ENCODE peak calls at places on chromosomes 6 and 20, in eight cellular contexts. L is ovary; Z is fibroblast of lung; M is lower lobe of right lung; C is CD8-positive, alpha-beta T cell; S is tibial artery; Q is pancreas; T is psoas muscle. V is an unnamed sample.

GRCh38 chr6:117483645-117484016 is 1.2 kb downstream of the DCBLD1 start:
- DNase-seq in L (no peak), Z (no peak), M (no peak), C (no peak), S (no peak), Q (peak), T (no peak), V (peak)

GRCh38 chr6:109927052-109927451 is 51.1 kb upstream of the GPR6 start:
- DNase-seq in L (no peak), Z (peak), M (no peak), C (no peak), S (no peak), Q (no peak), T (no peak), V (no peak)

GRCh38 chr6:42104095-42104806 is 38.2 kb downstream of the C6orf132 start:
- DNase-seq in L (peak), Z (peak), M (peak), C (peak), S (no peak), Q (peak), T (peak), V (no peak)

GRCh38 chr6:113293106-113293505 is 564.0 kb upstream of the MARCKS start:
- DNase-seq in L (no peak), Z (peak), M (no peak), C (no peak), S (no peak), Q (no peak), T (no peak), V (no peak)

GRCh38 chr6:15715060-15715459 is 52.2 kb upstream of the DTNBP1 start:
- DNase-seq in L (no peak), Z (peak), M (no peak), C (no peak), S (no peak), Q (no peak), T (no peak), V (peak)

GRCh38 chr6:31963921-31964320 is 4.9 kb downstream of the SKIC2 start:
- DNase-seq in L (no peak), Z (no peak), M (no peak), C (no peak), S (no peak), Q (no peak), T (no peak), V (no peak)

GRCh38 chr6:109306733-109307132 is 75.5 kb downstream of the CD164 start:
- DNase-seq in L (no peak), Z (no peak), M (no peak), C (no peak), S (no peak), Q (no peak), T (no peak), V (no peak)

GRCh38 chr6:150537481-150537880 is 62.2 kb upstream of the PLEKHG1 start:
- DNase-seq in L (no peak), Z (no peak), M (no peak), C (no peak), S (no peak), Q (no peak), T (no peak), V (no peak)

GRCh38 chr6:101668496-101668895 is 275.0 kb downstream of the GRIK2 start:
- DNase-seq in L (no peak), Z (peak), M (no peak), C (no peak), S (no peak), Q (no peak), T (no peak), V (peak)

GRCh38 chr20:20553534-20553933 is 158.9 kb downstream of the RALGAPA2 start:
- DNase-seq in L (no peak), Z (no peak), M (no peak), C (no peak), S (no peak), Q (no peak), T (no peak), V (no peak)

GRCh38 chr6:35648203-35648602 is 40.5 kb downstream of the FKBP5 start:
- DNase-seq in L (no peak), Z (no peak), M (no peak), C (no peak), S (no peak), Q (no peak), T (no peak), V (no peak)

GRCh38 chr6:16769131-16769985 is 8.1 kb upstream of the ATXN1 start:
- DNase-seq in L (no peak), Z (peak), M (no peak), C (peak), S (peak), Q (peak), T (no peak), V (peak)

GRCh38 chr6:108738684-108739406 is 109.4 kb upstream of the ARMC2 start:
- DNase-seq in L (no peak), Z (no peak), M (no peak), C (no peak), S (no peak), Q (no peak), T (no peak), V (no peak)

GRCh38 chr6:165834613-165835259 is 171.7 kb upstream of the PDE10A start:
- DNase-seq in L (peak), Z (no peak), M (peak), C (no peak), S (no peak), Q (peak), T (no peak), V (no peak)

GRCh38 chr6:107173779-107174178 is 58.5 kb upstream of the BEND3 start:
- DNase-seq in L (no peak), Z (peak), M (no peak), C (no peak), S (no peak), Q (no peak), T (no peak), V (no peak)

GRCh38 chr20:47258745-47259695 is 97.5 kb downstream of the ZMYND8 start:
- DNase-seq in L (peak), Z (peak), M (peak), C (no peak), S (no peak), Q (no peak), T (no peak), V (no peak)

GRCh38 chr20:62065669-62066338 is at the start of gene TAF4:
- DNase-seq in L (peak), Z (peak), M (peak), C (peak), S (peak), Q (peak), T (peak), V (peak)

DNA sequence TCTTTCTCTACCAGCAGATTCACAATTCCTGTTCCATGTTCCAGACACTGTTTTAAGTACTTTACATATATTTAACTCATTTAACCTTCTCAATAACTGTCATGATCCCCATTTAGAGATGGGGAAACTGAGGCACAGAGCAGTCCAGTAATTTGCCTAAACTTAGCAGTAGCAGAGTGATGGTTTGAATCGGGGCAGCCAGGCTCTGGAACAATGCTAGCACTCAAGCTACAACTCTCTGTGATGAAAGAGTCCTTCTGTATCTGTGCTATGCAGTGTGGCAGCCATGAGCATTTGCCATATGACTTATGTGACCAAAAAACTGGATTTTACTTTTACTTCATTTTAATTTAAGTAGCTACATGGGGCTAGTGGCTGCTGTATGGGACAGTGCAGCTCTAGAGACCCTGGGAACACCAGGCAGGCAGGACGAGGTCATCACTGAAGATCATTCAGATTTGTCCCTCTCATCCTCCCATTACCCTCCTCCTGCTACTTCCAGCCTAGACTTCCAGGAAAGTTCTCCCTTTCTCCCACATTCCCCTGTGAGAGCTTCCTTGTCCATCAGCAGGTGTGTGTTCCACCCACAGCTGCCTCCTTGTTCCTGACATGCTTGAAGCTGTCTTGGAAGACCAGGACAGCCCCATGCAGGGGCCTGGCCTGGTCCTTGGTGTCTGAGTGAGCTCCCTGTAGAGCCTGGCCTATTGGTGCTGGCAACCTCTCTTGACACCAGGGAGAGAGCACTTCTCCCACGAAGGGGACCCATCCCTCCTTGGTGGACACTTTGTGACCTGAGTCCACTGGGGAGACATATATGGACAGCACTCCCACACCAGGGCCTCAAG is 157.0 kb downstream of the MRPL14 start:
- DNase-seq in L (no peak), Z (no peak), M (no peak), C (no peak), S (no peak), Q (no peak), T (no peak), V (no peak)
- H3K27ac ChIP-seq in L (no peak), Z (no peak), M (no peak), C (no peak), S (no peak), Q (no peak), T (peak), V (no peak)

GRCh38 chr6:122372647-122373046 is 26.8 kb upstream of the HSF2 start:
- DNase-seq in L (no peak), Z (no peak), M (no peak), C (no peak), S (no peak), Q (no peak), T (no peak), V (no peak)
- TF ChIP-seq CTCF in L (no peak), Z (no peak), M (no peak), C (no peak), S (no peak), Q (no peak), T (peak), V (peak)

GRCh38 chr6:5457036-5457435 is 195.7 kb downstream of the FARS2 start:
- DNase-seq in L (no peak), Z (peak), M (no peak), C (no peak), S (no peak), Q (peak), T (peak), V (peak)
- H3K27ac ChIP-seq in L (no peak), Z (no peak), M (no peak), C (no peak), S (no peak), Q (peak), T (peak), V (peak)

GRCh38 chr6:2885967-2886731 is 17.0 kb downstream of the SERPINB9 start:
- DNase-seq in L (no peak), Z (no peak), M (no peak), C (no peak), S (no peak), Q (no peak), T (no peak), V (no peak)
- TF ChIP-seq CTCF in L (no peak), Z (no peak), M (no peak), C (no peak), S (no peak), Q (no peak), T (no peak), V (no peak)

GRCh38 chr6:154471609-154472362 is 38.7 kb downstream of the CNKSR3 start:
- DNase-seq in L (no peak), Z (no peak), M (no peak), C (no peak), S (no peak), Q (no peak), T (no peak), V (no peak)
- H3K27ac ChIP-seq in L (no peak), Z (no peak), M (no peak), C (no peak), S (no peak), Q (peak), T (no peak), V (no peak)

DNA sequence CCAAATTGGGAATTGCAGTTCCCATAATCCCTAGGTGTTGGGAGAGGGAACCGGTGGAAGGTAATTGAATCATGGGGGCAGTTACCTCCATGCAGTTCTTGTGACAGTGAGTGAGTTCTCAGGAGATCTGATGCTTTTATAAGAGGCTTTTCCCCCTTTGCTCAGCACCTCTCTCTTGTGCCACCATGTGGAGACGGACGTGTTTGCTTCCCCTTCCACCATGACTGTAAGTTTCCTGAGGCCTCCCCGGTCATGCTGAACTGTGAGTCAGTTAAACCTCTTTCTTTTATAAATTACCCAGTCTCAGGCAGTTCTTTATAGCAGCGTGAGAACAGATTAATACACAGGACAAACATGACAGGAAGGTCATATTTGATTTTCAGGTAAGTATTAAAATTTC is 25.3 kb upstream of the HECA start:
- DNase-seq in L (no peak), Z (peak), M (no peak), C (no peak), S (no peak), Q (no peak), T (no peak), V (no peak)
- TF ChIP-seq CTCF in L (no peak), Z (no peak), M (no peak), C (peak), S (no peak), Q (no peak), T (peak), V (no peak)